ENCODE peak calls at places on chromosome 14, in four cellular contexts. P is kidney tubule cell, X is AG09309, H is lower leg skin. Q is an unnamed sample.

GRCh38 chr14:102723650-102724049 is 53.6 kb upstream of the TRAF3 start:
- DNase-seq in P (no peak), X (no peak), H (no peak), Q (no peak)

GRCh38 chr14:94671870-94672444 is 59.8 kb downstream of the SERPINA3 start:
- DNase-seq in P (peak; percentile 21), X (no peak), H (no peak), Q (no peak)

GRCh38 chr14:97456958-97457357 is 659.8 kb downstream of the VRK1 start:
- DNase-seq in P (peak; percentile 65), X (no peak), H (no peak), Q (no peak)

GRCh38 chr14:100108042-100108825 is 43.0 kb downstream of the EVL start:
- DNase-seq in P (peak; percentile 69), X (no peak), H (peak; percentile 69), Q (no peak)

GRCh38 chr14:104224516-104225281 is 86.3 kb downstream of the KIF26A start:
- DNase-seq in P (no peak), X (no peak), H (no peak), Q (no peak)

GRCh38 chr14:38442208-38442607 is 186.3 kb upstream of the CLEC14A start:
- DNase-seq in P (no peak), X (no peak), H (no peak), Q (no peak)

GRCh38 chr14:69318901-69319475 is 59.0 kb downstream of the GALNT16 start:
- DNase-seq in P (no peak), X (no peak), H (no peak), Q (no peak)

GRCh38 chr14:104927901-104928300 is 3.2 kb downstream of the PLD4 start:
- DNase-seq in P (no peak), X (no peak), H (no peak), Q (no peak)

GRCh38 chr14:71139058-71139946 is 232.0 kb downstream of the PCNX1 start:
- DNase-seq in P (peak; percentile 61), X (no peak), H (peak; percentile 26), Q (no peak)

GRCh38 chr14:58738876-58739275 is 101.1 kb downstream of the DACT1 start:
- DNase-seq in P (no peak), X (no peak), H (no peak), Q (no peak)

GRCh38 chr14:66240112-66240511 is 246.1 kb upstream of the CCDC196 start:
- DNase-seq in P (peak; percentile 40), X (no peak), H (no peak), Q (no peak)

GRCh38 chr14:76500011-76500410 is 124.1 kb downstream of the ESRRB start:
- DNase-seq in P (peak; percentile 21), X (no peak), H (no peak), Q (no peak)

GRCh38 chr14:51167587-51168219 is 72.3 kb upstream of the TMX1 start:
- DNase-seq in P (no peak), X (peak; percentile 29), H (peak; percentile 24), Q (no peak)

GRCh38 chr14:80344208-80344607 is 132.9 kb upstream of the DIO2 start:
- DNase-seq in P (no peak), X (no peak), H (no peak), Q (no peak)

GRCh38 chr14:101444116-101444515 is 117.2 kb upstream of the DIO3 start:
- DNase-seq in P (peak; percentile 45), X (peak; percentile 52), H (peak; percentile 45), Q (no peak)

GRCh38 chr14:34498684-34499412 is 36.8 kb upstream of the SPTSSA start:
- DNase-seq in P (peak; percentile 39), X (no peak), H (no peak), Q (peak; percentile 48)

Q was measured in LNCaP clone FGC.